ENCODE peak calls at places on chromosomes 7 and 10, in four cellular contexts. N is neuronal stem cell, H is HCT116, K is fibroblast of lung. B is an unnamed sample. For H3K4me1, the result is how much of the 10 kb centered on the place peaks cover.

GRCh38 chr10:21172774-21173432 is 275.8 kb upstream of the NEBL start:
- DNase-seq in N (no peak), H (no peak), K (no peak), B (no peak)

GRCh38 chr10:62760401-62760800 is 44.1 kb upstream of the ADO start:
- DNase-seq in N (peak), H (no peak), K (no peak), B (no peak)

GRCh38 chr10:109961181-109962001 is 38.1 kb upstream of the XPNPEP1 start:
- DNase-seq in N (no peak), H (no peak), K (peak), B (no peak)

GRCh38 chr10:79407811-79408795 is 37.3 kb downstream of the ZCCHC24 start:
- DNase-seq in N (no peak), H (no peak), K (peak), B (no peak)

GRCh38 chr7:108372601-108373000 is 83.6 kb downstream of the NRCAM start:
- DNase-seq in N (no peak), H (no peak), K (peak), B (no peak)

GRCh38 chr10:12909836-12910185 is 91.7 kb downstream of the CCDC3 start:
- DNase-seq in N (no peak), H (no peak), K (peak), B (no peak)

GRCh38 chr10:68550747-68551411 is 9.3 kb upstream of the TET1 start:
- DNase-seq in N (peak), H (peak), K (peak), B (peak)

GRCh38 chr10:7441395-7442161 is 30.7 kb upstream of the SFMBT2 start:
- DNase-seq in N (no peak), H (no peak), K (no peak), B (no peak)

GRCh38 chr7:122307228-122307619 is 2.7 kb upstream of the FEZF1 start:
- DNase-seq in N (no peak), H (no peak), K (no peak), B (no peak)

GRCh38 chr7:70585071-70585470 is 546.9 kb upstream of the GALNT17 start:
- DNase-seq in N (no peak), H (no peak), K (no peak), B (peak)

GRCh38 chr7:17989546-17989945 is 38.1 kb downstream of the PRPS1L1 start:
- DNase-seq in N (no peak), H (no peak), K (peak), B (no peak)

GRCh38 chr10:111999915-112000302 is 183.7 kb downstream of the GPAM start:
- DNase-seq in N (no peak), H (no peak), K (no peak), B (no peak)

GRCh38 chr7:40673285-40673684 is 538.5 kb downstream of the SUGCT start:
- DNase-seq in N (no peak), H (no peak), K (peak), B (no peak)

GRCh38 chr7:138125119-138125518 is 48.9 kb downstream of the AKR1D1 start:
- DNase-seq in N (no peak), H (no peak), K (no peak), B (no peak)

GRCh38 chr7:88329532-88330463 is 23.1 kb upstream of the STEAP4 start:
- DNase-seq in N (no peak), H (no peak), K (no peak), B (no peak)

GRCh38 chr7:94284120-94284519 is 110.6 kb upstream of the COL1A2 start:
- DNase-seq in N (no peak), H (no peak), K (no peak), B (no peak)

GRCh38 chr7:34087892-34088891 is 182.9 kb downstream of the BMPER start:
- DNase-seq in N (peak), H (peak), K (peak), B (peak)

GRCh38 chr7:43660141-43660540 is 69.2 kb downstream of the COA1 start:
- DNase-seq in N (no peak), H (no peak), K (no peak), B (no peak)

GRCh38 chr7:43656997-43657396 is 72.3 kb downstream of the COA1 start:
- DNase-seq in N (no peak), H (no peak), K (no peak), B (no peak)

GRCh38 chr7:43655584-43655983 is 72.7 kb downstream of the STK17A start:
- DNase-seq in N (no peak), H (no peak), K (no peak), B (no peak)

GRCh38 chr7:43658718-43659548 is 70.4 kb downstream of the COA1 start:
- DNase-seq in N (no peak), H (no peak), K (peak), B (no peak)

DNA sequence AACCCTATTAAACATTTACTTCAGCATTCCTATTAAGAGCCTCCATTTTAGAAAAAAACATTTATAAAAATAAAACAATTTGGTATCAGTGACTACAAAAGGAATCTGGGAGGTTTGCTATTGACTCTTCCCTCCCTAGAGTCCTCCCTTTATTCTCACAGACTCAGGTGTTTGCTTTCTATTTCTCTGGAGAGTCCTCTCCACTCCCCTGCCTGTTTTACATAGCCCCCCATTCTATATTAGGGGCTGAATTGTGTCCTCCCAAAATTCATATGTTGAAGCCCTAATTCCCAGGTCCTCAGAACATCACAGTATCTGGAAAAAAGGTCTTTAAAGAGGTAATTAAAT is 69.8 kb downstream of the COA1 start:
- DNase-seq in N (no peak), H (no peak), K (no peak), B (no peak)
- H3K4me1 ChIP-seq in N (under half), H (under half), K (under half), B (under half)

GRCh38 chr7:50824882-50825281 is 42.2 kb upstream of the GRB10 start:
- DNase-seq in N (no peak), H (no peak), K (no peak), B (no peak)

GRCh38 chr7:50822110-50822509 is 39.4 kb upstream of the GRB10 start:
- DNase-seq in N (no peak), H (no peak), K (no peak), B (no peak)

GRCh38 chr7:50822716-50823115 is 40.0 kb upstream of the GRB10 start:
- DNase-seq in N (no peak), H (no peak), K (no peak), B (no peak)

GRCh38 chr7:50818324-50818723 is 35.6 kb upstream of the GRB10 start:
- DNase-seq in N (no peak), H (no peak), K (no peak), B (no peak)

GRCh38 chr7:50821457-50821977 is 38.8 kb upstream of the GRB10 start:
- DNase-seq in N (no peak), H (no peak), K (no peak), B (no peak)
- H3K9ac ChIP-seq in N (no peak), H (no peak), K (no peak), B (no peak)

GRCh38 chr10:3942930-3943489 is 158.0 kb upstream of the KLF6 start:
- DNase-seq in N (no peak), H (no peak), K (no peak), B (no peak)

GRCh38 chr10:3944591-3944990 is 159.6 kb upstream of the KLF6 start:
- DNase-seq in N (no peak), H (no peak), K (no peak), B (no peak)

GRCh38 chr10:3945026-3945425 is 160.0 kb upstream of the KLF6 start:
- DNase-seq in N (no peak), H (no peak), K (no peak), B (no peak)

GRCh38 chr10:3943695-3944257 is 158.8 kb upstream of the KLF6 start:
- DNase-seq in N (no peak), H (no peak), K (no peak), B (no peak)

GRCh38 chr10:3941676-3942075 is 156.7 kb upstream of the KLF6 start:
- DNase-seq in N (no peak), H (no peak), K (no peak), B (no peak)
- H3K4me1 ChIP-seq in N (under half), H (under half), K (under half), B (under half)

DNA sequence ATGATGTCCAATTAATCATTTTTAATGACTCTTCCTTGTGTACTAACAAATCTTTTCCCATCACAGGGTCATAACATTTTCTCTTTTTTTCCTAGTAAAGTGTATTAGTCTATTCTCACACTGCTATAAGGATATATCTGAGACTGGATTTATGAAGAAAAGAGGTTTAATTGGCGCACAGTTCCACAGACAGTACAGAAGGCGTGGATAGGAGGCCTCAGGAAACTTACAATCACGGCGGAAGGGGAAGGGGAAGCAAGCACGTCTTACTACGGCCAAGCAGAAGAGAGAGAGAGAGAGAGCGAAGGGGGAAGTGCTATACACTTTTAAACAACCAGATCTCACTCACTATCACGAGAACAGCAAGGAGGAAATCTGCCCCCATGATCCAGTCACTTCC is 359.4 kb upstream of the NFE2L3 start:
- DNase-seq in N (no peak), H (no peak), K (no peak), B (no peak)
- H3K9ac ChIP-seq in N (no peak), H (no peak), K (no peak), B (no peak)

GRCh38 chr7:44066111-44066460 is 719 bp upstream of the PGAM2 start:
- DNase-seq in N (no peak), H (no peak), K (no peak), B (peak)
- H3K4me1 ChIP-seq in N (under half), H (under half), K (under half), B (under half)

GRCh38 chr7:15685358-15686181 is 913 bp downstream of the MEOX2 start:
- DNase-seq in N (peak), H (no peak), K (peak), B (no peak)
- H3K9ac ChIP-seq in N (no peak), H (no peak), K (no peak), B (no peak)